ENCODE peak calls at places on chromosomes 4 and X, in ten cellular contexts. One of them, this sample, is unnamed.

GRCh38 chr4:163332526-163333405 is at the start of gene NPY1R:
- DNase-seq in caudate nucleus: peak; percentile 52
- DNase-seq in foreskin keratinocyte: peak; percentile 50
- DNase-seq in RWPE1: peak; percentile 68
- DNase-seq in CD8-positive, alpha-beta memory T cell: peak; percentile 6
- DNase-seq in A549: peak; percentile 58
- DNase-seq in tibial nerve: peak; percentile 73
- DNase-seq in GM23248: peak; percentile 87
- DNase-seq in esophagus squamous epithelium: no peak
- DNase-seq in right atrium auricular region: peak; percentile 80
- DNase-seq in this sample: peak; percentile 14

GRCh38 chrX:120251471-120252011 is 929 bp downstream of the ZBTB33 start:
- DNase-seq in CD8-positive, alpha-beta memory T cell: peak; percentile 25
- DNase-seq in tibial nerve: peak; percentile 8
- DNase-seq in caudate nucleus: peak; percentile 9
- DNase-seq in GM23248: peak; percentile 65
- DNase-seq in RWPE1: peak; percentile 5
- DNase-seq in esophagus squamous epithelium: no peak
- DNase-seq in foreskin keratinocyte: no peak
- DNase-seq in A549: peak; percentile 31
- DNase-seq in right atrium auricular region: no peak
- DNase-seq in this sample: no peak

GRCh38 chr4:5554376-5554775 is 154.0 kb downstream of the EVC2 start:
- DNase-seq in right atrium auricular region: no peak
- DNase-seq in RWPE1: no peak
- DNase-seq in caudate nucleus: no peak
- DNase-seq in A549: no peak
- DNase-seq in foreskin keratinocyte: no peak
- DNase-seq in esophagus squamous epithelium: no peak
- DNase-seq in tibial nerve: no peak
- DNase-seq in GM23248: no peak
- DNase-seq in CD8-positive, alpha-beta memory T cell: no peak
- DNase-seq in this sample: no peak

GRCh38 chr4:21888195-21888976 is 60.2 kb downstream of the KCNIP4 start:
- DNase-seq in foreskin keratinocyte: peak; percentile 77
- DNase-seq in GM23248: peak; percentile 97
- DNase-seq in A549: no peak
- DNase-seq in RWPE1: peak; percentile 36
- DNase-seq in caudate nucleus: no peak
- DNase-seq in tibial nerve: no peak
- DNase-seq in esophagus squamous epithelium: no peak
- DNase-seq in CD8-positive, alpha-beta memory T cell: no peak
- DNase-seq in right atrium auricular region: no peak
- DNase-seq in this sample: peak; percentile 60

GRCh38 chrX:4825550-4825949 is 1112.1 kb upstream of the PRKX start:
- DNase-seq in CD8-positive, alpha-beta memory T cell: no peak
- DNase-seq in caudate nucleus: no peak
- DNase-seq in GM23248: no peak
- DNase-seq in foreskin keratinocyte: no peak
- DNase-seq in A549: no peak
- DNase-seq in right atrium auricular region: no peak
- DNase-seq in RWPE1: no peak
- DNase-seq in tibial nerve: no peak
- DNase-seq in esophagus squamous epithelium: no peak
- DNase-seq in this sample: no peak

GRCh38 chrX:63652086-63652775 is 132.8 kb downstream of the ARHGEF9 start:
- DNase-seq in A549: no peak
- DNase-seq in foreskin keratinocyte: no peak
- DNase-seq in tibial nerve: no peak
- DNase-seq in right atrium auricular region: no peak
- DNase-seq in RWPE1: no peak
- DNase-seq in esophagus squamous epithelium: no peak
- DNase-seq in CD8-positive, alpha-beta memory T cell: no peak
- DNase-seq in GM23248: peak; percentile 69
- DNase-seq in caudate nucleus: no peak
- DNase-seq in this sample: no peak

GRCh38 chr4:105280338-105280809 is 133.7 kb downstream of the TET2 start:
- DNase-seq in CD8-positive, alpha-beta memory T cell: no peak
- DNase-seq in tibial nerve: no peak
- DNase-seq in foreskin keratinocyte: peak; percentile 47
- DNase-seq in RWPE1: peak; percentile 10
- DNase-seq in GM23248: peak; percentile 94
- DNase-seq in caudate nucleus: no peak
- DNase-seq in A549: no peak
- DNase-seq in esophagus squamous epithelium: no peak
- DNase-seq in right atrium auricular region: no peak
- DNase-seq in this sample: no peak

GRCh38 chrX:115399306-115399705 is 109.8 kb downstream of the LUZP4 start:
- DNase-seq in caudate nucleus: no peak
- DNase-seq in esophagus squamous epithelium: no peak
- DNase-seq in A549: no peak
- DNase-seq in CD8-positive, alpha-beta memory T cell: no peak
- DNase-seq in foreskin keratinocyte: no peak
- DNase-seq in right atrium auricular region: no peak
- DNase-seq in RWPE1: no peak
- DNase-seq in tibial nerve: no peak
- DNase-seq in GM23248: no peak
- DNase-seq in this sample: no peak

GRCh38 chrX:45056428-45057145 is 144.1 kb downstream of the DIPK2B start:
- DNase-seq in CD8-positive, alpha-beta memory T cell: no peak
- DNase-seq in GM23248: peak; percentile 9
- DNase-seq in tibial nerve: no peak
- DNase-seq in A549: no peak
- DNase-seq in right atrium auricular region: no peak
- DNase-seq in caudate nucleus: no peak
- DNase-seq in RWPE1: no peak
- DNase-seq in esophagus squamous epithelium: no peak
- DNase-seq in foreskin keratinocyte: no peak
- DNase-seq in this sample: no peak

GRCh38 chr4:186942745-186943606 is 219.3 kb upstream of the FAT1 start:
- DNase-seq in esophagus squamous epithelium: no peak
- DNase-seq in GM23248: peak; percentile 36
- DNase-seq in right atrium auricular region: no peak
- DNase-seq in caudate nucleus: no peak
- DNase-seq in A549: no peak
- DNase-seq in tibial nerve: peak; percentile 36
- DNase-seq in foreskin keratinocyte: no peak
- DNase-seq in RWPE1: no peak
- DNase-seq in CD8-positive, alpha-beta memory T cell: no peak
- DNase-seq in this sample: no peak

GRCh38 chr4:17618926-17619325 is 4.5 kb downstream of the MED28 start:
- DNase-seq in tibial nerve: no peak
- DNase-seq in GM23248: no peak
- DNase-seq in A549: no peak
- DNase-seq in caudate nucleus: no peak
- DNase-seq in CD8-positive, alpha-beta memory T cell: no peak
- DNase-seq in foreskin keratinocyte: no peak
- DNase-seq in RWPE1: no peak
- DNase-seq in right atrium auricular region: no peak
- DNase-seq in esophagus squamous epithelium: no peak
- DNase-seq in this sample: no peak

GRCh38 chrX:40908026-40908425 is 172.7 kb upstream of the MED14 start:
- DNase-seq in CD8-positive, alpha-beta memory T cell: no peak
- DNase-seq in tibial nerve: no peak
- DNase-seq in GM23248: peak; percentile 58
- DNase-seq in caudate nucleus: no peak
- DNase-seq in foreskin keratinocyte: no peak
- DNase-seq in esophagus squamous epithelium: no peak
- DNase-seq in RWPE1: no peak
- DNase-seq in A549: no peak
- DNase-seq in right atrium auricular region: no peak
- DNase-seq in this sample: no peak

GRCh38 chrX:39755152-39756032 is 342.4 kb downstream of the BCOR start:
- DNase-seq in foreskin keratinocyte: peak; percentile 76
- DNase-seq in CD8-positive, alpha-beta memory T cell: no peak
- DNase-seq in esophagus squamous epithelium: no peak
- DNase-seq in tibial nerve: peak; percentile 62
- DNase-seq in GM23248: peak; percentile 93
- DNase-seq in caudate nucleus: peak; percentile 4
- DNase-seq in A549: peak; percentile 81
- DNase-seq in RWPE1: peak; percentile 70
- DNase-seq in right atrium auricular region: peak; percentile 93
- DNase-seq in this sample: peak; percentile 79

GRCh38 chrX:119625843-119626242 is 19.6 kb upstream of the NKRF start:
- DNase-seq in CD8-positive, alpha-beta memory T cell: no peak
- DNase-seq in esophagus squamous epithelium: no peak
- DNase-seq in foreskin keratinocyte: no peak
- DNase-seq in RWPE1: no peak
- DNase-seq in A549: no peak
- DNase-seq in caudate nucleus: no peak
- DNase-seq in tibial nerve: no peak
- DNase-seq in GM23248: no peak
- DNase-seq in right atrium auricular region: no peak
- DNase-seq in this sample: no peak

GRCh38 chr4:184279496-184280082 is 61.9 kb upstream of the ENPP6 start:
- DNase-seq in CD8-positive, alpha-beta memory T cell: no peak
- DNase-seq in caudate nucleus: no peak
- DNase-seq in tibial nerve: peak; percentile 1
- DNase-seq in right atrium auricular region: peak; percentile 16
- DNase-seq in GM23248: no peak
- DNase-seq in esophagus squamous epithelium: no peak
- DNase-seq in RWPE1: no peak
- DNase-seq in A549: no peak
- DNase-seq in foreskin keratinocyte: no peak
- DNase-seq in this sample: no peak

GRCh38 chr4:121714548-121714947 is 17.8 kb upstream of the ANXA5 start:
- DNase-seq in RWPE1: no peak
- DNase-seq in foreskin keratinocyte: no peak
- DNase-seq in esophagus squamous epithelium: no peak
- DNase-seq in tibial nerve: no peak
- DNase-seq in CD8-positive, alpha-beta memory T cell: no peak
- DNase-seq in caudate nucleus: no peak
- DNase-seq in A549: no peak
- DNase-seq in GM23248: no peak
- DNase-seq in right atrium auricular region: no peak
- DNase-seq in this sample: no peak

GRCh38 chr4:126664839-126665238 is 967.9 kb upstream of the INTU start:
- DNase-seq in tibial nerve: no peak
- DNase-seq in foreskin keratinocyte: no peak
- DNase-seq in GM23248: no peak
- DNase-seq in esophagus squamous epithelium: no peak
- DNase-seq in caudate nucleus: no peak
- DNase-seq in right atrium auricular region: no peak
- DNase-seq in A549: no peak
- DNase-seq in RWPE1: no peak
- DNase-seq in CD8-positive, alpha-beta memory T cell: no peak
- DNase-seq in this sample: no peak

GRCh38 chrX:30153881-30154260 is 61.5 kb upstream of the MAGEB2 start:
- DNase-seq in GM23248: peak; percentile 1
- DNase-seq in caudate nucleus: no peak
- DNase-seq in RWPE1: no peak
- DNase-seq in CD8-positive, alpha-beta memory T cell: no peak
- DNase-seq in A549: no peak
- DNase-seq in esophagus squamous epithelium: no peak
- DNase-seq in foreskin keratinocyte: no peak
- DNase-seq in right atrium auricular region: no peak
- DNase-seq in tibial nerve: no peak
- DNase-seq in this sample: no peak

GRCh38 chrX:49995021-49995731 is 72.8 kb downstream of the CLCN5 start:
- DNase-seq in esophagus squamous epithelium: no peak
- DNase-seq in foreskin keratinocyte: no peak
- DNase-seq in RWPE1: peak; percentile 23
- DNase-seq in caudate nucleus: no peak
- DNase-seq in right atrium auricular region: no peak
- DNase-seq in GM23248: peak; percentile 65
- DNase-seq in CD8-positive, alpha-beta memory T cell: no peak
- DNase-seq in tibial nerve: no peak
- DNase-seq in A549: peak; percentile 7
- DNase-seq in this sample: no peak

DNA sequence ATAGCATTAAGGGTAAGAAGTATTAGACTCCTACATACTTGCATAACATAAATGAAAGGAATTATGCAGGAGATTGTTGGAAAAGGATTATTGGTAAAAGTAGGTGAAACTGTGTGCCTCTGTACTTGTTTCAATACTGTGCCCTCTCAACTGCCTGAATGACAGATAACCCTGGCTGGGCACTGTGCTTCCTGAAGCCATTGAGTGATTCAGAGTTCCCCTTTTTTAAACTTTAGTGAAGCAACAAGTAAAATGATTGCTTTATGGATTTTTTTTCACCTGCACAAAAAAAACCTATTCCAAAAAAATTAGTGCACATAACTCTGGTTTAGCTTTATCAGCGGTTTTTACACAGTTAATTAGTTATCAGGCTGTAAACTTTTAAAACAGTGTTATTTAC is 204.8 kb downstream of the TRAM1L1 start:
- DNase-seq in tibial nerve: no peak
- DNase-seq in foreskin keratinocyte: no peak
- DNase-seq in GM23248: no peak
- DNase-seq in right atrium auricular region: no peak
- DNase-seq in A549: no peak
- DNase-seq in RWPE1: no peak
- DNase-seq in esophagus squamous epithelium: no peak
- DNase-seq in CD8-positive, alpha-beta memory T cell: no peak
- DNase-seq in caudate nucleus: no peak
- DNase-seq in this sample: no peak
- H3K27ac ChIP-seq in tibial nerve: no peak overlapping the region
- H3K27ac ChIP-seq in foreskin keratinocyte: no peak overlapping the region
- H3K27ac ChIP-seq in GM23248: no peak overlapping the region
- H3K27ac ChIP-seq in right atrium auricular region: no peak overlapping the region
- H3K27ac ChIP-seq in A549: no peak overlapping the region
- H3K27ac ChIP-seq in RWPE1: no peak overlapping the region
- H3K27ac ChIP-seq in esophagus squamous epithelium: no peak overlapping the region
- H3K27ac ChIP-seq in CD8-positive, alpha-beta memory T cell: no peak overlapping the region
- H3K27ac ChIP-seq in caudate nucleus: no peak overlapping the region
- H3K27ac ChIP-seq in this sample: no peak overlapping the region

GRCh38 chr4:86948276-86948675 is 13.5 kb downstream of the AFF1 start:
- DNase-seq in RWPE1: no peak
- DNase-seq in right atrium auricular region: no peak
- DNase-seq in tibial nerve: no peak
- DNase-seq in A549: no peak
- DNase-seq in GM23248: no peak
- DNase-seq in CD8-positive, alpha-beta memory T cell: no peak
- DNase-seq in caudate nucleus: no peak
- DNase-seq in foreskin keratinocyte: no peak
- DNase-seq in esophagus squamous epithelium: no peak
- DNase-seq in this sample: no peak
- H3K27ac ChIP-seq in RWPE1: no peak overlapping the region
- H3K27ac ChIP-seq in right atrium auricular region: no peak overlapping the region
- H3K27ac ChIP-seq in tibial nerve: no peak overlapping the region
- H3K27ac ChIP-seq in A549: no peak overlapping the region
- H3K27ac ChIP-seq in GM23248: no peak overlapping the region
- H3K27ac ChIP-seq in CD8-positive, alpha-beta memory T cell: no peak overlapping the region
- H3K27ac ChIP-seq in caudate nucleus: no peak overlapping the region
- H3K27ac ChIP-seq in foreskin keratinocyte: no peak overlapping the region
- H3K27ac ChIP-seq in esophagus squamous epithelium: peak overlapping the region; percentile 38
- H3K27ac ChIP-seq in this sample: no peak overlapping the region

GRCh38 chr4:182448281-182449151 is 205.3 kb downstream of the TENM3 start:
- DNase-seq in RWPE1: peak; percentile 90
- DNase-seq in A549: peak; percentile 72
- DNase-seq in GM23248: peak; percentile 90
- DNase-seq in right atrium auricular region: peak; percentile 90
- DNase-seq in CD8-positive, alpha-beta memory T cell: peak; percentile 27
- DNase-seq in caudate nucleus: peak; percentile 44
- DNase-seq in tibial nerve: peak; percentile 81
- DNase-seq in foreskin keratinocyte: peak; percentile 55
- DNase-seq in esophagus squamous epithelium: peak; percentile 13
- DNase-seq in this sample: peak; percentile 22
- H3K27ac ChIP-seq in RWPE1: peak overlapping the region; percentile 76
- H3K27ac ChIP-seq in A549: peak overlapping the region; percentile 47
- H3K27ac ChIP-seq in GM23248: no peak overlapping the region
- H3K27ac ChIP-seq in right atrium auricular region: peak overlapping the region; percentile 83
- H3K27ac ChIP-seq in CD8-positive, alpha-beta memory T cell: no peak overlapping the region
- H3K27ac ChIP-seq in caudate nucleus: peak overlapping the region; percentile 91
- H3K27ac ChIP-seq in tibial nerve: peak overlapping the region; percentile 87
- H3K27ac ChIP-seq in foreskin keratinocyte: peak overlapping the region; percentile 70
- H3K27ac ChIP-seq in esophagus squamous epithelium: peak overlapping the region; percentile 71
- H3K27ac ChIP-seq in this sample: no peak overlapping the region

GRCh38 chr4:99394913-99395312 is 40.2 kb downstream of the ADH7 start:
- DNase-seq in caudate nucleus: no peak
- DNase-seq in A549: no peak
- DNase-seq in CD8-positive, alpha-beta memory T cell: no peak
- DNase-seq in tibial nerve: no peak
- DNase-seq in RWPE1: no peak
- DNase-seq in esophagus squamous epithelium: no peak
- DNase-seq in right atrium auricular region: no peak
- DNase-seq in GM23248: peak; percentile 71
- DNase-seq in foreskin keratinocyte: no peak
- DNase-seq in this sample: no peak
- H3K27ac ChIP-seq in caudate nucleus: no peak overlapping the region
- H3K27ac ChIP-seq in A549: no peak overlapping the region
- H3K27ac ChIP-seq in CD8-positive, alpha-beta memory T cell: no peak overlapping the region
- H3K27ac ChIP-seq in tibial nerve: no peak overlapping the region
- H3K27ac ChIP-seq in RWPE1: no peak overlapping the region
- H3K27ac ChIP-seq in esophagus squamous epithelium: peak overlapping the region; percentile 23
- H3K27ac ChIP-seq in right atrium auricular region: peak overlapping the region; percentile 83
- H3K27ac ChIP-seq in GM23248: peak overlapping the region; percentile 67
- H3K27ac ChIP-seq in foreskin keratinocyte: no peak overlapping the region
- H3K27ac ChIP-seq in this sample: no peak overlapping the region

This sample was measured in epithelial cell of prostate.